ENCODE peak calls at places on chromosomes 3 and 15, in ten cellular contexts. U is SK-MEL-5; H is Calu3; G is M059J; V is effector CD4-positive, alpha-beta T cell; A is IMR-90; P is lower leg skin; W is nucleus accumbens; F is DMS153; J is AG09319. N is an unnamed sample.

GRCh38 chr3:64427671-64428070 is 202.4 kb upstream of the PRICKLE2 start:
- DNase-seq in A (no peak), W (no peak), U (no peak), V (no peak), H (no peak), G (no peak), F (no peak), P (no peak), J (no peak), N (no peak)

GRCh38 chr15:89912145-89912673 is 543 bp downstream of the ARPIN start:
- DNase-seq in P (no peak), F (no peak), U (no peak), H (peak; percentile 51), A (no peak), J (no peak), W (peak; percentile 11), G (peak; percentile 24), V (no peak), N (no peak)

GRCh38 chr3:46897031-46897430 is 19.5 kb downstream of the PTH1R start:
- DNase-seq in F (no peak), V (no peak), P (no peak), J (no peak), A (no peak), U (no peak), W (no peak), G (no peak), H (no peak), N (no peak)

GRCh38 chr3:42195879-42196330 is 70.1 kb downstream of the CCK start:
- DNase-seq in H (no peak), J (no peak), P (no peak), W (no peak), F (no peak), V (no peak), A (peak; percentile 18), G (no peak), U (no peak), N (no peak)

GRCh38 chr3:1232276-1232675 is 139.5 kb downstream of the CNTN6 start:
- DNase-seq in G (no peak), V (no peak), A (no peak), J (no peak), W (no peak), H (no peak), U (no peak), P (no peak), F (peak; percentile 2), N (no peak)

GRCh38 chr15:80967451-80967850 is 22.2 kb downstream of the MESD start:
- DNase-seq in V (no peak), A (peak; percentile 76), J (no peak), G (peak; percentile 30), H (no peak), F (no peak), U (no peak), P (no peak), W (no peak), N (no peak)

GRCh38 chr3:194598771-194599557 is 34.3 kb downstream of the TMEM44 start:
- DNase-seq in H (no peak), U (no peak), W (no peak), G (peak; percentile 100), P (no peak), J (no peak), F (no peak), V (no peak), A (peak; percentile 88), N (no peak)

GRCh38 chr3:105526349-105527111 is 159.8 kb downstream of the ALCAM start:
- DNase-seq in F (peak; percentile 82), P (no peak), J (no peak), V (no peak), A (peak; percentile 60), H (no peak), U (peak; percentile 23), G (peak; percentile 97), W (peak; percentile 21), N (no peak)

GRCh38 chr15:92421980-92422379 is 28.3 kb downstream of the ST8SIA2 start:
- DNase-seq in W (no peak), P (no peak), U (no peak), J (no peak), V (no peak), A (peak; percentile 14), H (no peak), G (peak; percentile 13), F (no peak), N (no peak)

GRCh38 chr15:75705854-75706681 is 6.6 kb downstream of the CSPG4 start:
- DNase-seq in J (no peak), F (no peak), A (no peak), V (no peak), G (no peak), P (no peak), U (no peak), H (no peak), W (no peak), N (no peak)

GRCh38 chr3:194949592-194949991 is 263.9 kb downstream of the FAM43A start:
- DNase-seq in F (no peak), H (no peak), V (no peak), A (no peak), P (no peak), W (no peak), J (no peak), G (no peak), U (no peak), N (no peak)

GRCh38 chr15:27826411-27826810 is 272.7 kb downstream of the OCA2 start:
- DNase-seq in J (no peak), W (no peak), P (no peak), U (no peak), V (no peak), F (no peak), G (no peak), H (no peak), A (no peak), N (no peak)